ENCODE peak calls at places on chromosomes 11 and 22, in nine cellular contexts. X is PC-9, D is Karpas-422, A is GM23248, V is neural progenitor cell, C is hepatocyte, Q is IMR-90, I is mammary epithelial cell, K is neuronal stem cell. U is an unnamed sample.

GRCh38 chr11:1351278-1351937 is 38.3 kb upstream of the BRSK2 start:
- DNase-seq in X (peak), D (no peak), A (no peak), V (no peak), C (no peak), Q (no peak), I (peak), K (no peak), U (no peak)

GRCh38 chr11:119169272-119169719 is 771 bp downstream of the NLRX1 start:
- DNase-seq in X (peak), D (no peak), A (peak), V (peak), C (peak), Q (no peak), I (peak), K (peak), U (no peak)

GRCh38 chr22:23638611-23639010 is 6.5 kb upstream of the DRICH1 start:
- DNase-seq in X (no peak), D (no peak), A (no peak), V (no peak), C (no peak), Q (no peak), I (no peak), K (no peak), U (no peak)

GRCh38 chr11:102220728-102221467 is 96.4 kb upstream of the BIRC3 start:
- DNase-seq in X (peak), D (no peak), A (peak), V (no peak), C (no peak), Q (peak), I (peak), K (no peak), U (no peak)

GRCh38 chr11:46216040-46216764 is 61.3 kb upstream of the CREB3L1 start:
- DNase-seq in X (no peak), D (peak), A (peak), V (no peak), C (no peak), Q (peak), I (no peak), K (no peak), U (peak)

GRCh38 chr22:17140022-17140421 is 18.9 kb upstream of the TMEM121B start:
- DNase-seq in X (no peak), D (no peak), A (no peak), V (no peak), C (no peak), Q (no peak), I (no peak), K (no peak), U (no peak)

GRCh38 chr11:78655561-78655960 is 80.9 kb upstream of the NARS2 start:
- DNase-seq in X (no peak), D (no peak), A (no peak), V (no peak), C (no peak), Q (no peak), I (no peak), K (no peak), U (no peak)

GRCh38 chr11:114673661-114674060 is 4.7 kb upstream of the NXPE2 start:
- DNase-seq in X (no peak), D (no peak), A (no peak), V (no peak), C (no peak), Q (no peak), I (no peak), K (no peak), U (no peak)

GRCh38 chr22:44023404-44024287 is 456 bp upstream of the PARVB start:
- DNase-seq in X (no peak), D (peak), A (peak), V (peak), C (peak), Q (peak), I (peak), K (no peak), U (peak)

DNA sequence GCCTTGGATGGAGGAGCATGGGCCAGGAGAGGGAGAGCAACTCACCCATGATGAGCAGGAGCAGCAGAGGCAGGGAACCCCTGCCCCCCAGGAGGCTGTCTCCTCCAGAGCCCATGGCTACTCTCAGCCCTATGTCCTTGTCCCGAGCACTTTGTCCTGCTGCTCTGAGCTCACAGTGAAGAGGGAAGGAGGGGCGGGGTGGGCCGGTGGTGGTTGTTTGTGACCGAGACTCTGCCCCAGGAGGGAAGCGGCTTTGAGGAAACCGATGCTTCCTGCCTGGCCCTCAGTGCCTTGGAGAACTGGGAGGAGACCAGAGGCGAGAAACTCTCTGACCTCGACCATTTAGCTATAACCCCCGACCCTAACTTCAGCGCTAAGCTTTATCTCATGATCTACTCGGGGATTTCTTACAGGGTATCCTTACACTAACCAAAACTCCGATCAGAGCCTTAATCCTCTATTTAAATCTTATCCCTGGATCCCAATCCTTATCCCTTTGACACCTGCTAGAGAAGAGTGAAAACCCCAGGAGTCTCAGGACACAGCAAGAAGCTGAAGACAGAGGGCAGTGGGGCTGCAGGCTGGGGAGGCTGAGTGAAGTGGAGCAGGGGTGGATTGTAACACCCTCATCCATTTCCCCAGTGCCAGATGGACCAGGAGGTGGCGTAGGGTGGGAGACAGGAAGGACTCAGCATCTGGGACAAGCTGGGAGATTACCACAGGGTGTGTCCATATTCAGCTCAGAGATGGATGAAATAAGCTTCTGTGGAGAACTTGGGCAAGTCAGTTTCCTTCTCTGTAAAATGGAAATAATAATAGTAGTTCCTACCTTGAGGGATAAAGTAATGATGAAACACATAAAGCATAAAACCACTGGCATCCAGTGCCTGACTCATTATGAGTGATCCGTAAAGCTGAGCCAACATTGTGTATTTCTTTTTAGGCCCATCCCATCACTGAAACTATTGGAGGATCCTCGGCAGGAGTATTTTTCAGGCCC is at the start of gene ROBO4:
- DNase-seq in X (peak), D (no peak), A (peak), V (no peak), C (no peak), Q (peak), I (peak), K (no peak), U (no peak)
- H2AFZ ChIP-seq in X (peak), D (no peak), A (peak), V (no peak), C (peak), Q (peak), I (peak), K (peak), U (no peak)

GRCh38 chr11:11621881-11622706 is at the start of gene GALNT18:
- DNase-seq in X (no peak), D (peak), A (peak), V (peak), C (peak), Q (peak), I (peak), K (peak), U (peak)
- H3K27ac ChIP-seq in X (no peak), D (no peak), A (peak), V (no peak), C (no peak), Q (no peak), I (peak), K (no peak), U (no peak)

GRCh38 chr11:86934933-86935579 is 20.1 kb downstream of the FZD4 start:
- DNase-seq in X (peak), D (no peak), A (no peak), V (no peak), C (no peak), Q (peak), I (no peak), K (no peak), U (no peak)

GRCh38 chr11:86940122-86940777 is 14.9 kb downstream of the FZD4 start:
- DNase-seq in X (no peak), D (no peak), A (peak), V (no peak), C (peak), Q (peak), I (no peak), K (no peak), U (no peak)

GRCh38 chr11:86938900-86939880 is 16.0 kb downstream of the FZD4 start:
- DNase-seq in X (peak), D (peak), A (peak), V (peak), C (peak), Q (peak), I (peak), K (peak), U (peak)

GRCh38 chr11:86941077-86941870 is 13.9 kb downstream of the FZD4 start:
- DNase-seq in X (no peak), D (no peak), A (peak), V (no peak), C (no peak), Q (peak), I (no peak), K (no peak), U (no peak)

DNA sequence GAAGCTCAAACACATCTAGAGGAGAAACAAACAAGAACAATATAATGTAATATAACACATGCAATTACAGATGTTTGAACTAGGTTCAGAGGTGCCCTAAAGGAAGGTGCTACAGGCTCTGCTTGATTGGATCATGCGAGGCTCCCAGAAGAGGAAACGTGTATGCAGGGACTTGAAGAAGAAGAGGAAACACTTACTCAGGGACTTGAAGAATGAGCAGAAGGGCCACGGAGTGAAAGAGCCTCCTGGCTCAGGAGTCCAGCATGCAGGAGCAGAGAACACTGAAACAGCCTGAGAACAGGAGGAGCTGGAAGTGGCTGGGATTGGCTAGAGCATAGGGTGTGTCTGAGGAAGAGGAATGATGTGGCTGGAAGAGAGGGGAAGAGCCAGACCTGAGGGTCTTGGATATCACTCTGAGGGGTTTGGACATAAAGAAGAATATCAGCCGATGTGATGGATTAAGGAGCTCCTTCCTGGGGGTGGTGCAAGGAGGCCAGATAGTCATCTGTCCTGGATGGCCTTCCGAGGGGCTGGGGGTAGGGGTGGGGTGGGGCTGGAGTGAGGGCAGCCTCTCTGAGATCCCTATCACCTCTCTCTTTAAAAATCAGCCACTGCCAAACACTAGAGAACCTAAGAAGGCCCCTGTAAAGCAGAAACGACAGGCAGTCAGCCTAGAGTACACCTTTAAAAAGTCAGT is 16.8 kb downstream of the FZD4 start:
- DNase-seq in X (no peak), D (no peak), A (no peak), V (no peak), C (no peak), Q (no peak), I (no peak), K (no peak), U (no peak)
- H2AFZ ChIP-seq in X (no peak), D (peak), A (no peak), V (no peak), C (no peak), Q (peak), I (no peak), K (no peak), U (no peak)

GRCh38 chr22:46292173-46292572 is 4.5 kb upstream of the GTSE1 start:
- DNase-seq in X (no peak), D (no peak), A (no peak), V (no peak), C (no peak), Q (no peak), I (no peak), K (no peak), U (no peak)

GRCh38 chr22:46292727-46293126 is 3.9 kb upstream of the GTSE1 start:
- DNase-seq in X (no peak), D (no peak), A (no peak), V (no peak), C (no peak), Q (no peak), I (no peak), K (no peak), U (no peak)

GRCh38 chr22:46289244-46289891 is 7.3 kb upstream of the GTSE1 start:
- DNase-seq in X (no peak), D (no peak), A (no peak), V (no peak), C (no peak), Q (no peak), I (no peak), K (no peak), U (no peak)

GRCh38 chr22:46290121-46290842 is 6.4 kb upstream of the GTSE1 start:
- DNase-seq in X (no peak), D (no peak), A (no peak), V (no peak), C (no peak), Q (no peak), I (no peak), K (no peak), U (no peak)

GRCh38 chr22:46290843-46291785 is 5.6 kb upstream of the GTSE1 start:
- DNase-seq in X (peak), D (no peak), A (no peak), V (no peak), C (no peak), Q (no peak), I (no peak), K (no peak), U (no peak)
- H3K27ac ChIP-seq in X (no peak), D (no peak), A (no peak), V (no peak), C (no peak), Q (no peak), I (no peak), K (no peak), U (no peak)

GRCh38 chr11:123219066-123219697 is 24.1 kb upstream of the CLMP start:
- DNase-seq in X (no peak), D (no peak), A (peak), V (no peak), C (peak), Q (peak), I (no peak), K (no peak), U (no peak)
- H2AFZ ChIP-seq in X (no peak), D (no peak), A (peak), V (no peak), C (no peak), Q (peak), I (no peak), K (no peak), U (no peak)

DNA sequence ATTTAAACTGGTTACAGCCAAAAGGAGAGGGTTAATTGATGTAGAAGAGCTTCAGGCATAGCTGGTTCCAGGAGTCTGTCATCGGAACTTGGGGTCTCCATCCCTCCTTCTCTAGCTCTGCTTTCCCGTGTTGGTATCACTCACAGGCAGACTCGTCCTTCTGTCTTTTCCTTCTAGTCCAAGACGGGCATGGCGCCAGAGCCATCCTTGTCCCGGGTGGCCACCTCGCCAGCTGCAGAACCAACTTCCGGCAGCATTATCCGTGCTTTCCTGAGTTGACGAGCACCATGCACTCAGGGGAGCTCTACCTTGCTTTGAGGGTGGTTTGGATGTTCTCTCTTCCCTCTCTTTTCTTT is 14.7 kb downstream of the LINC01488 start:
- DNase-seq in X (no peak), D (no peak), A (no peak), V (no peak), C (no peak), Q (no peak), I (no peak), K (no peak), U (no peak)
- H3K27ac ChIP-seq in X (no peak), D (no peak), A (no peak), V (no peak), C (no peak), Q (peak), I (no peak), K (no peak), U (no peak)

GRCh38 chr11:100550298-100550697 is 136.8 kb upstream of the ARHGAP42 start:
- DNase-seq in X (no peak), D (no peak), A (no peak), V (no peak), C (no peak), Q (no peak), I (no peak), K (no peak), U (no peak)

GRCh38 chr11:100546714-100547113 is 140.4 kb upstream of the ARHGAP42 start:
- DNase-seq in X (peak), D (no peak), A (peak), V (no peak), C (peak), Q (peak), I (peak), K (no peak), U (no peak)

GRCh38 chr11:100545970-100546369 is 141.1 kb upstream of the ARHGAP42 start:
- DNase-seq in X (no peak), D (no peak), A (no peak), V (peak), C (no peak), Q (no peak), I (no peak), K (no peak), U (no peak)

GRCh38 chr11:100556781-100557180 is 130.3 kb upstream of the ARHGAP42 start:
- DNase-seq in X (no peak), D (no peak), A (no peak), V (no peak), C (no peak), Q (no peak), I (no peak), K (no peak), U (no peak)

DNA sequence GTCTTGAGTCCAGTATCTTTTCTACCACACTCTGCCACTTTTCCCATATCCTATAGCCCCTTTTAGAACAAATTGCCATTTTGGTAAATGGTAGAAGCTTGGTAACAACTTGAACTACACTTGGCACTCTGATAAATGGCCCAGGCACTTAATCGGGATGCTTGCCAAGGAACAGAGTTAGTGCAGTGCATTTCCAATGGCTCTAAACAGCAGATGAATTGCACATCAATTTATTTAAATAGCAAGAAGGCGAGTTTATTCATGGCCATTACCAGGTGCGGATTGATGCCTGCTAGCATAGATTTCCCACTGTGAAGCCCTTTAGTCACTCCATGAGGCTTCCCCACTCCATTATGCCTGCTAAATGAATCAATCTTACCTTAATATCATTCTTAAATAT is 136.2 kb upstream of the ARHGAP42 start:
- DNase-seq in X (no peak), D (no peak), A (no peak), V (no peak), C (no peak), Q (no peak), I (no peak), K (no peak), U (no peak)
- H2AFZ ChIP-seq in X (no peak), D (no peak), A (no peak), V (no peak), C (no peak), Q (no peak), I (no peak), K (no peak), U (no peak)

DNA sequence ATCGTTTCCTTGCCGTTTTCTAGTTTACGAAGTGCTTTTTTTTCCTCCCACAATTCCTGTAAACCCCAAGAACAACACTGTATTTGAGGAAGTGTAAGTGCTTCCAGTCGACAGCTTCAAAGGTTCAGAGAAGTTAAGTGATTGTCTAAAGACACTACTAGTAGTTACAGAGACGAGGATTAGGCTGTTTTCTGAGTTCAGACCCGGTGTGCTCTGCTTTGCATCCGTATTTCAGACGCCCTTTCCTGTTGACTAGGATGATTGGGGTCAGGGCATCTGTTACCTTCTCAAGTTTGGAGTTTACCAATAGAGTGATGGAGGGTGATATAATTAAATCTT is 430 bp downstream of the CLP1 start:
- DNase-seq in X (no peak), D (peak), A (peak), V (peak), C (no peak), Q (no peak), I (no peak), K (no peak), U (no peak)
- H3K27ac ChIP-seq in X (peak), D (peak), A (peak), V (no peak), C (peak), Q (peak), I (peak), K (no peak), U (peak)

GRCh38 chr11:109695696-109696095 is 273.7 kb downstream of the C11orf87 start:
- DNase-seq in X (no peak), D (no peak), A (peak), V (no peak), C (no peak), Q (peak), I (peak), K (no peak), U (no peak)

GRCh38 chr11:109698237-109698636 is 276.2 kb downstream of the C11orf87 start:
- DNase-seq in X (no peak), D (no peak), A (no peak), V (no peak), C (no peak), Q (no peak), I (no peak), K (no peak), U (no peak)

GRCh38 chr11:109696191-109696897 is 274.4 kb downstream of the C11orf87 start:
- DNase-seq in X (no peak), D (no peak), A (peak), V (no peak), C (no peak), Q (peak), I (peak), K (no peak), U (no peak)

DNA sequence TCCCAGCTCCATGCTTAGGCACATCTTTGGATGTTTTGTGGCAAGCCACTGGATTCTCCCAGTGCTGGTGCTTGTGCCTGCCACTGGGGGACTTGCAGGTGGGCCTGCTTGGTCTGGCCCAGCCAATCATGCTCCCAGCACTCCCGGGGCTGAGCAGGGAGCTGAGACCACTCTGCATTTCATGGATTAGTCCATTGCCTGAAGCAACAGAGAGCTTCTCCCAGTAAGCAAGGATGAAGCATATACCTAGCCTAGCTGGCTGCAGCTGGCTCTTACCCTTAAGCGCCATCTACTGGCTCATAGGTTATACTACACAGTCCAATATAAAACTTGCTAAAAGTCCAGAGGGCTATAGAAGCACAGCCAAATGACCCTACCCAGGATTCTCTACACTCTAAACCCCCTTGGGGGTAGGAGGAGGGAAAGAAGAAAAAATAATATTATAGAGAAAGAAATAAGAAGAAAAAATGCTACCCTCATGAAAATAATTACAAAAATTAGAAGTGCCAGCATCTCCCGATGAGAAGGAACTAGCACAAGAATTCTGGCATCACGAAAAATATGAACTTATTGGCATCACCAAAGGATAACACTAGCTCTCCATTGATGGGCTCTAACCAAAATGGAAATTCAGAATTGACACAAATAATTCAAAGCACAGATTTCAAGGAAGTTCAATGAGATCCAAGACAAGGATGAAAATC is 275.3 kb downstream of the C11orf87 start:
- DNase-seq in X (no peak), D (peak), A (peak), V (peak), C (peak), Q (peak), I (peak), K (peak), U (peak)
- H2AFZ ChIP-seq in X (no peak), D (no peak), A (no peak), V (peak), C (no peak), Q (no peak), I (peak), K (no peak), U (no peak)

U was measured in MM.1S.